ENCODE peak calls at places on chromosomes 5 and 9, in nine cellular contexts. O, K, P, Y, B, Z, N, V and L are unnamed samples.

GRCh38 chr9:90642570-90643539 is at the start of gene DIRAS2:
- DNase-seq in O (peak), Y (peak), K (peak), V (no peak), N (no peak), B (peak), P (peak), Z (no peak), L (peak)

GRCh38 chr9:129323376-129323998 is 145.4 kb upstream of the IER5L start:
- DNase-seq in Y (no peak), O (no peak), K (no peak), Z (no peak), V (no peak), B (no peak), N (no peak), P (no peak), L (no peak)

GRCh38 chr5:150585781-150586461 is 54.5 kb upstream of the SYNPO start:
- DNase-seq in Y (no peak), V (no peak), O (no peak), K (no peak), P (no peak), N (no peak), Z (no peak), B (no peak), L (no peak)

GRCh38 chr5:59517926-59518585 is 375.5 kb downstream of the PDE4D start:
- DNase-seq in B (no peak), N (no peak), O (peak), P (no peak), K (no peak), V (no peak), Z (no peak), Y (peak), L (no peak)

GRCh38 chr9:22079873-22080341 is 70.8 kb upstream of the CDKN2B start:
- DNase-seq in Y (peak), B (no peak), N (no peak), K (no peak), Z (peak), O (no peak), P (no peak), V (peak), L (peak)

GRCh38 chr5:32562056-32562455 is 23.3 kb upstream of the SUB1 start:
- DNase-seq in P (no peak), Z (no peak), Y (no peak), N (no peak), V (no peak), B (no peak), O (no peak), K (no peak), L (no peak)

GRCh38 chr5:153445875-153446567 is 44.4 kb upstream of the GRIA1 start:
- DNase-seq in Z (no peak), K (no peak), O (no peak), Y (peak), P (no peak), N (peak), B (no peak), V (no peak), L (no peak)

GRCh38 chr5:163912023-163912422 is 406.6 kb downstream of the MAT2B start:
- DNase-seq in V (no peak), Z (no peak), O (no peak), P (no peak), B (no peak), Y (no peak), K (no peak), N (no peak), L (no peak)

GRCh38 chr5:33180900-33181299 is 259.9 kb upstream of the TARS1 start:
- DNase-seq in O (peak), V (no peak), Y (peak), K (no peak), Z (no peak), P (no peak), N (no peak), B (no peak), L (no peak)

GRCh38 chr5:3656803-3657202 is 61.2 kb downstream of the IRX1 start:
- DNase-seq in Z (no peak), P (no peak), N (no peak), B (no peak), Y (no peak), O (no peak), V (no peak), K (no peak), L (no peak)

GRCh38 chr9:121226186-121226585 is 24.5 kb upstream of the RAB14 start:
- DNase-seq in P (no peak), K (no peak), O (no peak), V (no peak), Z (no peak), B (no peak), Y (no peak), N (no peak), L (no peak)

GRCh38 chr5:22557251-22557650 is 295.9 kb downstream of the CDH12 start:
- DNase-seq in O (no peak), P (no peak), Y (no peak), Z (no peak), K (no peak), N (no peak), V (no peak), B (no peak), L (no peak)

GRCh38 chr5:66517361-66517760 is 78.8 kb upstream of the MAST4 start:
- DNase-seq in O (no peak), K (no peak), V (no peak), B (no peak), N (no peak), Z (no peak), P (no peak), Y (no peak), L (no peak)

GRCh38 chr9:35229066-35229778 is 67.4 kb downstream of the UNC13B start:
- DNase-seq in Z (no peak), P (no peak), V (no peak), K (no peak), N (no peak), Y (no peak), B (no peak), O (no peak), L (no peak)

GRCh38 chr5:84370176-84370575 is 14.5 kb downstream of the EDIL3 start:
- DNase-seq in V (no peak), N (no peak), P (no peak), Y (no peak), K (no peak), O (no peak), B (no peak), Z (no peak), L (no peak)

GRCh38 chr5:17327048-17327447 is 109.6 kb downstream of the BASP1 start:
- DNase-seq in K (no peak), N (no peak), Y (peak), O (no peak), B (no peak), V (no peak), P (no peak), Z (no peak), L (no peak)

GRCh38 chr9:107650995-107651394 is 161.4 kb upstream of the KLF4 start:
- DNase-seq in B (peak), K (no peak), Z (no peak), V (no peak), P (no peak), N (no peak), O (no peak), Y (no peak), L (no peak)

GRCh38 chr5:139065296-139065695 is 132.9 kb downstream of the SIL1 start:
- DNase-seq in V (no peak), Z (no peak), O (no peak), P (no peak), Y (peak), B (no peak), K (no peak), N (no peak), L (no peak)

GRCh38 chr5:172686111-172686510 is 45.0 kb downstream of the NEURL1B start:
- DNase-seq in B (no peak), P (no peak), N (peak), O (no peak), V (no peak), Z (no peak), Y (no peak), K (no peak), L (no peak)

GRCh38 chr9:120767451-120767850 is 25.8 kb downstream of the FBXW2 start:
- DNase-seq in K (no peak), Y (no peak), O (no peak), V (no peak), N (no peak), Z (no peak), P (no peak), B (no peak), L (no peak)

GRCh38 chr5:87410941-87411340 is 1.8 kb downstream of the CCNH start:
- DNase-seq in Z (no peak), P (no peak), O (no peak), K (no peak), B (no peak), Y (peak), V (no peak), N (no peak), L (no peak)